ENCODE peak calls at places on chromosomes 3 and 15, in six cellular contexts. N, E, O, P, R and J are unnamed samples. For H3K4me1 and H3K9me3, the result is how much of the 10 kb centered on the place peaks cover.

GRCh38 chr15:77025471-77025901 is 30.6 kb downstream of the PSTPIP1 start:
- DNase-seq in R (no peak), O (no peak), E (no peak), N (peak), P (no peak), J (no peak)

GRCh38 chr15:45157974-45158373 is 28.2 kb downstream of the DUOX1 start:
- DNase-seq in P (no peak), E (no peak), N (no peak), O (no peak), R (no peak), J (no peak)

GRCh38 chr3:184337315-184337714 is at the start of gene FAM131A:
- DNase-seq in P (no peak), O (no peak), E (peak), R (peak), N (no peak), J (no peak)

GRCh38 chr3:140440446-140440845 is 237.4 kb upstream of the TRIM42 start:
- DNase-seq in P (no peak), N (no peak), O (no peak), E (no peak), R (no peak), J (no peak)

GRCh38 chr3:45145681-45146614 is at the start of gene CDCP1:
- DNase-seq in R (peak), O (no peak), N (no peak), P (peak), E (no peak), J (no peak)

GRCh38 chr3:170701696-170702678 is 116.1 kb upstream of the SLC7A14 start:
- DNase-seq in P (no peak), O (no peak), E (no peak), R (no peak), N (no peak), J (no peak)

GRCh38 chr15:85482896-85483295 is 102.5 kb downstream of the AKAP13 start:
- DNase-seq in P (no peak), O (no peak), E (no peak), N (no peak), R (no peak), J (no peak)

GRCh38 chr15:72319360-72319984 is 485 bp downstream of the CELF6 start:
- DNase-seq in E (peak), R (peak), N (peak), O (peak), P (peak), J (peak)

GRCh38 chr3:2099779-2100191 is 1.1 kb downstream of the CNTN4 start:
- DNase-seq in E (no peak), O (no peak), R (no peak), P (no peak), N (no peak), J (no peak)

GRCh38 chr3:167406876-167407492 is 26.9 kb upstream of the ZBBX start:
- DNase-seq in E (no peak), R (peak), N (no peak), O (no peak), P (no peak), J (no peak)

DNA sequence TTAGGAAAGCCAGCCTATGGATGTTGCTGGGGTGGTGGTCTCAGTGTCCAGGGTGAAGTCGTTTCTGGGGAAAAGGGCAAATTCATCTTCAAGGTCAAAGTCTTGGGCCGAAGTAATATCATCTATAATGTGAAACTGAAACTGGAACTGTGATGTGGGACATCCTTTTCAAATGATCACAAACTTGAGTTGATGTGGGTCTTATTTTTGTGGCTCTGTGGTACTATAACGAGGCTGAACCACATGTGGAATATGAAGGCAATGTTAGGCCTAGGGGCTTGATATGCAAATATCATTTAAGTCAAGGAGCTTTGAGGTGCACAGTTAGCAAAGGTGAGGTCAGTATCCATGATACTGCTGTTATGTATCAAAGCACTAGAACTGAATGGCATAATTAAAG is 1.5 kb upstream of the CD200R1L start:
- DNase-seq in E (no peak), O (peak), P (no peak), N (no peak), R (no peak), J (no peak)
- H3K4me3 ChIP-seq in E (no peak), O (no peak), P (no peak), N (no peak), R (no peak), J (no peak)

GRCh38 chr15:70765504-70766281 is 2.3 kb upstream of the UACA start:
- DNase-seq in N (no peak), R (no peak), O (no peak), E (no peak), P (no peak), J (no peak)
- H3K4me1 ChIP-seq in N (under half), R (under half), O (under half), E (under half), P (under half), J (under half)

DNA sequence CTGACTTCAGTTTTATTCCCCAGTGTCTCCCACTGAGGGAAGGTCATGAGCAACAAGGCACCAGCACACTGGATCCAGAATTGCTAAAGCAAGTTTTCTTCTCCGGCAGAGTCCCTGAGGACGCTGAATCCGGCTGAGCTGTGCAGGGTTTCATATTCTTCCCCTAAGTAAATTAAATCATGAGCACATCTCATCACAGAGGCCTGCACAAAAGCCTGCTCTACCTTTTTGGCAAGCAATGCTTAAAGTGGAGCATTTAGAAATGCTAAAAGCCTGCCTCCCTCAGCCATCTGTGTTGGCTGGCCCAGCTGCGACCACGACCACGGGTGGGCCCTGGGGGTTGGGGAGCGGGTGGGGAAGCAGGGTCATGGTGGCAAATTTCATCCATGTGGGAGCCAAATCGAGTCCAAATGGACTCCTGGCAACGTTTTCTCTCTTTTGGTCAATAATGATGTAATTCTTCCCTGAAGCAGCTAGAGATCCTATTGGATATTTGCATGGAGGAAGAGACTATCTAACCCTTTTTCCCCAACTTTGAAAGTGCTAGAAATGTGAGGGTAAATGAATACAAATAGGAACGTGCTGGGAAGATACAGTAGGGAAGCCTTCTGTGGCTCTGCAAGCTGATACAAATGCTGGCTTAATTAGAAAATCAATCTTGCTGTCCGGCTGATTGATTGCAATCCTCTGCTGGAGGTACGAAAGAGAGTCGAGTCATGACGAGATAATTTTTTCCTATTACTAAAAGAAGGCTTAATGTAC is 532.8 kb upstream of the TBL1XR1 start:
- DNase-seq in R (peak), O (no peak), E (peak), P (no peak), N (no peak), J (no peak)
- H3K9me3 ChIP-seq in R (under half), O (under half), E (under half), P (under half), N (under half), J (under half)

GRCh38 chr3:58055309-58055708 is 47.1 kb downstream of the FLNB start:
- DNase-seq in P (no peak), R (no peak), E (no peak), O (no peak), N (no peak), J (no peak)

GRCh38 chr3:58054652-58055051 is 46.4 kb downstream of the FLNB start:
- DNase-seq in N (no peak), O (no peak), P (no peak), R (no peak), E (no peak), J (no peak)

GRCh38 chr3:58062469-58062868 is 54.2 kb downstream of the FLNB start:
- DNase-seq in E (no peak), N (no peak), O (no peak), P (no peak), R (no peak), J (no peak)

GRCh38 chr3:58059349-58060321 is 51.4 kb downstream of the FLNB start:
- DNase-seq in N (no peak), O (no peak), P (no peak), R (no peak), E (no peak), J (no peak)

DNA sequence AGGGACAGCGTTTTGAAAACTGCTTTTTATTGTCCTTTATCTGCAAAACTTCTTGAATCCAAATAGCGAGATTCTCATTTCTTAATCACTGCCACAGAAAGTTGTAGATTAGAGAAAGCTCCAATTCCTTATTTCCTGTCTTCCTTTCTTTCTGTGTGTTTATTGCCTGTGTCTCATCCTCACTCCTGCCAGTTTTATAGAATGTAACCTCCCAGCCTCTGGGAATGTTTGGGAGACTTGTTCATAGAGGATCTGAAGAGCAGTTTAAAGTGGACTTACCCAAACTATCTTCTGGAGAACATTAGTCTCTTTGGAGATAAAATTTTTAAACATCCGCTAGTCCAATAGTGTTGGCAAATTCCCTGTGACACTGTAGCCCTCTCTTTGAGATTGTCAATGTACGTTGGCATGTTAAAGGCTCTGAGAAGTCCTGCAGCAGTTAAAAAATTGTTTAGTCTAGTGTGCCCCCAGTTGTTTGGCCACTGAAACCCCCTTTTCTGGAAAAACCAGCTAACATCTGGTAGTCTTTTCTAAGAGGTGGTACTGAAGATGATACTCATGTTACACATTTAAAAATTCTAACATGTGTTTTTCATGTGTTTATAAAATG is 50.5 kb downstream of the FLNB start:
- DNase-seq in O (no peak), P (no peak), E (no peak), R (no peak), N (no peak), J (no peak)
- H3K4me3 ChIP-seq in O (no peak), P (no peak), E (no peak), R (no peak), N (no peak), J (no peak)

GRCh38 chr3:113330742-113331141 is 110.6 kb downstream of the CFAP44 start:
- DNase-seq in O (no peak), E (no peak), R (no peak), P (no peak), N (no peak), J (no peak)
- H3K4me1 ChIP-seq in O (under half), E (under half), R (under half), P (under half), N (under half), J (under half)

DNA sequence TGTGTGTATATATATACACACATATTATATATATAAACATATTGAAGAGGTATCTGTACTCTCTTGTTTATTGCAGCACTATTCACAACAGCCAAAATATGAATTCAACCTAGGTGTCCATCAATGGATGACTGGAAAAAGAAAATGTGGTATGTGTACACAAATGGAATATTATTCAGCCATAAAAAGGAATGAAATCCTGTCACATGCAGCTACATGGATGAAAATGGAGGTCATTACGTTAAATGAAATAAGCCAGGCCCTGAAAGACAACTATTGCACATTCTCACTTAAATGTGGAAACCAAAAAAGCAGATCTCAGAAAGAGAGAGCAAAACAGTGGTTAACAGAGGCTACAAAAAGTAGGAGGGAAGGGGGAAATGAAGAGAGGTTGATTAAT is 49.5 kb downstream of the CEP70 start:
- DNase-seq in P (no peak), E (no peak), R (no peak), N (no peak), O (no peak), J (no peak)
- H3K9me3 ChIP-seq in P (under half), E (half or more), R (under half), N (under half), O (under half), J (under half)

GRCh38 chr3:123698813-123699212 is 114.0 kb upstream of the HACD2 start:
- DNase-seq in O (no peak), P (no peak), N (no peak), E (no peak), R (no peak), J (no peak)
- H3K4me3 ChIP-seq in O (no peak), P (peak), N (peak), E (no peak), R (peak), J (no peak)

DNA sequence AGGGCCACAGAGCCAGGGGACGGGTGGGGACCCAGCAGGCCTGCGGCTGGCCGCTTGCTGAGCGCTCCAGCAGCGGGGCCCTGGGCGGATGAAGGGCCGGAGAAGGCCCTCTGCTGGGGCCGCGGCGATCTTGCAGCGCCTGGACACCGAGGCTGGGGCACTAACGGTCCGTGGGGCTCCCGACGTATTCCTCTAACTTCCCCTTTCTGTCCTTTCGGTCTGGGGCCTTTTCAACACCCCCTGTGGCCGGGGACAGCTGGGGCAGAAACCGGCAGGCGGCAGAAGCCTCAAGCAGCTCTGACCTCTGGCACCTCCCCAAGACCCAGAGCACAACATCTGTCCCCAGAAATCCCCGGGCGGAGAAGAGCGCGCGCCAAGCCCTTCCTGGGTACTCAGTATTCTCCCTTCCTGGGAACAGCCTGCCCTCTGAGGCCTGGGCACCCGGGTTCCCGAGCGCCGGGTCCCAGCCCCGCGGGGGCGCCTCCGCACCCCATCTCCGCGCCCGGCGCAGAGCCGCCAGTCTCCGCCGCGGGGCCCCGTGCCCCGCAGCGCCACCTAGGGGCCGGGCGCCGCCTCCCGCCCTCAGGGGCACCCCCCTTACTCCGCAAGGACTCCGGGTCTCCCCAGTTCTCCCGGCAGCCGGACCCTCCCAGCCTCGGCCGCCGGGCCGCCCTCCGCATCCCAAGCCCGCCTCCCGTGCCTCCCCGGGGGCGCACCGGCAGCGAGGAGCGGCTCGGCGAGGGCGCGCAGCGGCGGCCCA is 587 bp upstream of the SLCO3A1 start:
- DNase-seq in O (peak), E (peak), P (peak), N (peak), R (peak), J (peak)
- H3K4me1 ChIP-seq in O (half or more), E (under half), P (under half), N (under half), R (under half), J (half or more)

DNA sequence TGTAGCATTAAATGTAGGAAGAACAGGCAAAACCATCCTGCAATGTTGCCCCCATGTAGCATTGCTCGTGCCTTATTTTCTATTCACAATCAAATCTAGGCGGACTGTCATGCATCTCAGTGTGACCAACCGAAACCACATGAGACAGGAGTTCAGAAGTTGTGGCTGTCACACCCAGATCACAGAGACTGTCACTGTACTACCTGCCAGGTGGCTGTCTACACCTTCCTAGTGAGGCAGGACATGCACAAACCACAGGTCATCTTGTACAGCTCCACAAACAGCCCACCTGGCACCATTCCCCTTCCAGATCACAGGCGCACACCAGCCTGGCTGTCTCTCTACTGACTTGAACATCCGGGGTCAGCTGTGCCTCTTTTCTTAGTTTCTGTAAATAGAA is 392.8 kb downstream of the OCA2 start:
- DNase-seq in R (no peak), E (no peak), O (no peak), N (no peak), P (no peak), J (no peak)
- H3K9me3 ChIP-seq in R (under half), E (under half), O (under half), N (under half), P (under half), J (under half)

GRCh38 chr3:128083980-128084674 is 31.9 kb downstream of the SEC61A1 start:
- DNase-seq in N (no peak), O (no peak), P (peak), R (no peak), E (no peak), J (no peak)
- H3K4me3 ChIP-seq in N (no peak), O (no peak), P (no peak), R (no peak), E (no peak), J (no peak)